ENCODE peak calls at places on chromosomes 12 and 14, in seven cellular contexts. C is spleen, L is K562, J is testis, N is NB4, H is GM12878, D is Peyer's patch. E is an unnamed sample.

GRCh38 chr12:2120982-2121758 is 68.4 kb downstream of the CACNA1C start:
- DNase-seq in C (no peak), L (no peak), J (no peak), N (no peak), H (no peak), D (peak), E (no peak)

GRCh38 chr12:2376855-2377657 is 324.3 kb downstream of the CACNA1C start:
- DNase-seq in C (no peak), L (no peak), J (no peak), N (no peak), H (no peak), D (peak), E (no peak)

GRCh38 chr12:76284816-76285750 is 63.1 kb downstream of the BBS10 start:
- DNase-seq in C (no peak), L (no peak), J (no peak), N (no peak), H (no peak), D (no peak), E (no peak)

GRCh38 chr14:82642425-82642824 is 1108.8 kb upstream of the SEL1L start:
- DNase-seq in C (peak), L (peak), J (peak), N (no peak), H (no peak), D (no peak), E (peak)

GRCh38 chr12:92403210-92404175 is 257.8 kb upstream of the BTG1 start:
- DNase-seq in C (no peak), L (peak), J (no peak), N (no peak), H (peak), D (no peak), E (peak)

GRCh38 chr12:182381-182883 is 31.5 kb downstream of the SLC6A12 start:
- DNase-seq in C (peak), L (no peak), J (no peak), N (peak), H (no peak), D (no peak), E (no peak)

GRCh38 chr12:120404271-120404670 is 33.6 kb upstream of the COX6A1 start:
- DNase-seq in C (no peak), L (no peak), J (no peak), N (no peak), H (no peak), D (no peak), E (no peak)

GRCh38 chr12:123529636-123530035 is 3.9 kb downstream of the RILPL1 start:
- DNase-seq in C (no peak), L (no peak), J (no peak), N (no peak), H (no peak), D (no peak), E (no peak)

GRCh38 chr12:126772171-126772864 is 1494.7 kb upstream of the TMEM132C start:
- DNase-seq in C (no peak), L (peak), J (no peak), N (peak), H (peak), D (no peak), E (peak)

GRCh38 chr12:92566448-92567040 is 136.2 kb upstream of the PLEKHG7 start:
- DNase-seq in C (no peak), L (no peak), J (no peak), N (no peak), H (no peak), D (no peak), E (no peak)

GRCh38 chr14:101001311-101002069 is 98.0 kb upstream of the RTL1 start:
- DNase-seq in C (peak), L (no peak), J (no peak), N (no peak), H (no peak), D (no peak), E (no peak)

GRCh38 chr12:88993655-88994054 is 358.6 kb downstream of the DUSP6 start:
- DNase-seq in C (no peak), L (peak), J (no peak), N (peak), H (no peak), D (no peak), E (peak)

GRCh38 chr12:114400925-114401324 is 5.0 kb downstream of the TBX5 start:
- DNase-seq in C (no peak), L (no peak), J (no peak), N (no peak), H (no peak), D (no peak), E (no peak)

GRCh38 chr14:73173092-73173735 is 36.9 kb downstream of the PSEN1 start:
- DNase-seq in C (no peak), L (peak), J (no peak), N (peak), H (no peak), D (no peak), E (peak)

GRCh38 chr14:49820176-49820575 is 32.4 kb downstream of the NEMF start:
- DNase-seq in C (no peak), L (no peak), J (no peak), N (no peak), H (no peak), D (no peak), E (no peak)

GRCh38 chr14:98953544-98954346 is 318.3 kb downstream of the BCL11B start:
- DNase-seq in C (no peak), L (no peak), J (no peak), N (peak), H (no peak), D (no peak), E (no peak)

GRCh38 chr14:59018978-59019377 is 169.5 kb upstream of the DAAM1 start:
- DNase-seq in C (no peak), L (peak), J (no peak), N (peak), H (no peak), D (no peak), E (no peak)

GRCh38 chr12:118061011-118061875 is at the start of gene WSB2:
- DNase-seq in C (peak), L (peak), J (peak), N (peak), H (no peak), D (peak), E (peak)

GRCh38 chr12:118059645-118060275 is 1.2 kb downstream of the WSB2 start:
- DNase-seq in C (no peak), L (no peak), J (no peak), N (peak), H (no peak), D (no peak), E (no peak)

GRCh38 chr12:118063567-118064391 is 2.8 kb upstream of the WSB2 start:
- DNase-seq in C (no peak), L (no peak), J (no peak), N (peak), H (no peak), D (no peak), E (peak)

GRCh38 chr12:118060301-118061010 is 523 bp downstream of the WSB2 start:
- DNase-seq in C (peak), L (peak), J (peak), N (peak), H (no peak), D (peak), E (peak)

GRCh38 chr12:118061876-118062791 is 1.2 kb upstream of the WSB2 start:
- DNase-seq in C (peak), L (peak), J (peak), N (peak), H (no peak), D (peak), E (peak)
- TF ChIP-seq POLR2A in C (no peak), L (peak), J (no peak), N (no peak), H (peak), D (no peak), E (peak)

GRCh38 chr14:105682956-105683570 is 156.7 kb downstream of the TMEM121 start:
- DNase-seq in C (no peak), L (no peak), J (no peak), N (no peak), H (no peak), D (no peak), E (no peak)
- TF ChIP-seq POLR2A in C (no peak), L (no peak), J (no peak), N (no peak), H (no peak), D (no peak), E (no peak)

DNA sequence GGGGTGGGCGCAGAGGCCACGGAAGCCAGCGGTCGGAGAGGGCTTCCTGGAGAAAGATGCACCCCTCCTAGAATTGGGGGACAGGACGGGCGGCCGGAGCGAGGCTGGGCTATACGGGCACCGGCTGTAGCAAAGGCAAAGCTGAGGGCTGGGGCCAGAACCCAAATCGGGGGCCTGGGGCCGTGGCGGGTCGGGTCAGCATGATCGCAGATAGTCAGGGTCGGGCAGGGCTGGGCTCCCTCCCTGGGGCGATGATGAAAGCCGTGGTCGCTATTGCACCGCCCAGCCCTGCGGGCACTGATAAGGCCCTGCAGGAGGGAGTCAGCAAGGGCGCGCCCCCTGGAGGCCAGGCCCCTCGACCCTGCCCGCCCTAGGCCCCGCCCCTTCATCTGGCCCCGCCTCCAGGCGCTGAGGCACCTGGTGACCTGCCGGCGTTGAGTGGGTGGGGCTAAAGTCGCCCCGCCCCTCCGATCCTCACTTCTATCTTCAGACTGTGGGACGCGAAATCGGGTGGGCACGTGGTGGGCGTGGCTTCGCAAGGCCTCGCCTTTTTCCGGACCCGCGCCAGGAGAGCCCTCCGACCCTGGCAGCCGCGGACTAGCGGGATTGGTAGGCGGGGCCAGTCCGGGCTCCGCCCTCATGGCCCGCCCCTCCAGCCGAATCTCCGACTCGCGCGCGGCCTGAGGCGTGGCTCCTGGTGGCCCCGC is 421 bp upstream of the SH2B3 start:
- DNase-seq in C (peak), L (peak), J (peak), N (peak), H (peak), D (peak), E (peak)
- TF ChIP-seq POLR2A in C (no peak), L (peak), J (no peak), N (peak), H (peak), D (no peak), E (peak)

GRCh38 chr14:36582011-36582873 is at the start of gene NKX2-8:
- DNase-seq in C (no peak), L (no peak), J (peak), N (no peak), H (no peak), D (no peak), E (no peak)

GRCh38 chr14:36580141-36580855 is 2.1 kb downstream of the NKX2-8 start:
- DNase-seq in C (no peak), L (no peak), J (no peak), N (no peak), H (no peak), D (no peak), E (no peak)

GRCh38 chr14:36582874-36583241 is 444 bp upstream of the NKX2-8 start:
- DNase-seq in C (no peak), L (no peak), J (no peak), N (no peak), H (no peak), D (no peak), E (no peak)

GRCh38 chr14:36579573-36580140 is 2.8 kb downstream of the NKX2-8 start:
- DNase-seq in C (no peak), L (no peak), J (peak), N (no peak), H (no peak), D (no peak), E (no peak)

DNA sequence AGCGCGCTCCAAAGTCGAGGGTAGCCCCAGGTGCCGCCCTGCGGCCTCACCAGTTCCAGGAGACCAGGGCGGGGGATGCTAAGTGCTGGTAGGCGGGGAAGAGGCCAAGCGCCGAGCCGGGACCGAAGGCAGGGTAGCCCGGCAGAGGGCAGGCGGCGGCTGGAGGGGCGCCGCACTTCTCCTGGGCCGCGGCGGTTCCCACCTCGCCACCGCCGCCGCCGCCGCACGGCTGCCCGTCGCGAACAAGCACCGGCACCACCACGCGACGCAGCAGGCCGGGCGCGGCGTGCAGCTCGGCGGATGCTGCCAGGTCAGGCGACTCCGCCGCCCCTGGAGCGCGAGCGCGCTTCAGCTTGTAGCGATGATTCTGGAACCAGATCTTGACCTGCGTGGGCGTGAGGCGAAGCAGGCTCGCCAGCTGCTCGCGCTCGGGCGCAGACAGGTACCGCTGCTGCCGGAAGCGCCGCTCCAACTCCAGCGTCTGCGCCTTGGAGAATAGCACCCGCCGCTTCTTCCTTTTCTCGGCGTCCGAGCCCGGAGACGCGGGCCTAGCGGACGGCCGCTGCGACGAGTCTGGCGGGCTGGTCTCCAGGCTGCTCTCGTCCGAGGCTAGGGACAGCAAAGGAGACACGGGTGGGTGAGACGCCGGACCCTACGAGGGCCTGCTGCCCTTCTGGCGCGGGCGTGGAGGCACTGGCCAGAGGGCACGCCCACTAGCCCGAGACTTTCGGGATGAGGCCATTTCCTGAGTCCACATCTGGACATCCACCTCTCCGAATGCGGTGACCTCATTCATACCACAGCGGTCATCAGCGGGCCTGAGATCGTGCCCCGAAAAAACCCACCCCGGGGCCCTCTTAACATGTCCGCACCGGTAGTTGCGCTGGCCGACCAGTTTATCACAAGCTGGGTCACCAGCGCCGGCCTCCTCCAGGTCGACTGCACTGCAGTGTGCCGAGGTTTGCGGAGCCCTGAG is 1.3 kb downstream of the NKX2-8 start:
- DNase-seq in C (no peak), L (no peak), J (peak), N (no peak), H (no peak), D (no peak), E (peak)
- TF ChIP-seq POLR2A in C (no peak), L (no peak), J (no peak), N (no peak), H (no peak), D (no peak), E (no peak)

DNA sequence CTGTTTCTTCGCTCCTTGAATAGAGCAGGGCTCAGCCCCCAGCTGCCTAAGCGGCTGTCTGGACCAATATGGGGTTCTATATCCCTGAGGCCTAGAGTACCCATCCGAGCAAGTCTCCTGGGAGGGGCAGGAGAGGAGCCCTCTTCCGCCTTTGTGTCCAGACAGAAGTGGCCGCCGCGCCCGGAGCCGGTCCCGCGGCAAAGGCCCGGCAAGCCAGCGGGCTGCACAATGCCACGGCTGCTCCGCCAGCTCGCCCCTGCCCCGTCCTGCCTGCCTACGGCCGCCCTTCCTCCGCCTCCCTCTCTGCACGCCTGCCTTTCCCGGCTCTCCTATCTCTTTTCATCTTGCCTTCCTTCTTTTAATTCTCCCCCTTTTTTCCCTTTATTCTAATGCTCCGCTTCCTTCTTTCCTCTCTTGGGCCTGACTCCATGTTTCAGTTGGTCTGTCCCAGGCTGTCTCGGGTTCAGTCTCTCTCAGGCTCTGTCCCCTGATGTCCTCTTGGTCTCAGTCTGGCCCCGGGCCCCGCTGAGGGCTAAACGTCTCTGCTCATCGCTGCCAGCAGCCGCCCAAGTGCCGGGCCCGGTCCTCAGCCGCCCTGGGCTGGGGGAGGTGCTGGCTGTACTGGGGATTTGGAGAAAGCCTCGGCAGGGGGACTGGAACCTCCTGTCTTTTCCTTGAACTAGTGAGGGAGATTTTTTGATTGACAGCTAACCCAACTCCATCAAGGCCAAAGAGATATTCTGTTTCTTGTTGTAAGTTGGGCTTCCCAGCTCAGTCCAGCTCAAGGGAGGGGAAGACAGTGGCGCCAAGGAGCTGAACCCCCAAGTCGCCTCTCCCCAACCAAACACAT is 2.4 kb upstream of the HOXC9 start:
- DNase-seq in C (peak), L (no peak), J (no peak), N (no peak), H (no peak), D (no peak), E (no peak)
- TF ChIP-seq POLR2A in C (no peak), L (no peak), J (no peak), N (no peak), H (no peak), D (no peak), E (no peak)